ENCODE peak calls at places on chromosomes 16 and 17, in five cellular contexts. C is NCI-H1092 treated with DMSO at 0.1 percent for 48 hours; W is cardiac fibroblast; U is activated CD4-positive, CD25-positive, alpha-beta regulatory T cell treated with anti-CD3 and anti-CD28 coated beads, Interleukin-2, amount 50 U/mL, for 16 hours; S is NCI-H2171. T is an unnamed sample.
A peak's percentile ranks its signal among the peaks of the same experiment; 100 is the strongest.

GRCh38 chr17:1802429-1802828 is 27.3 kb downstream of the SMYD4 start:
- DNase-seq in S (no peak), C (no peak), U (no peak), W (no peak), T (no peak)

GRCh38 chr17:78748730-78749317 is 33.2 kb downstream of the CYTH1 start:
- DNase-seq in U (peak; percentile 57), S (no peak), W (peak; percentile 70), C (no peak), T (no peak)

GRCh38 chr16:55035037-55035436 is 104.4 kb downstream of the IRX5 start:
- DNase-seq in C (no peak), U (no peak), S (no peak), W (peak; percentile 12), T (no peak)

GRCh38 chr17:79936661-79937434 is 97.6 kb upstream of the CBX4 start:
- DNase-seq in C (no peak), W (peak; percentile 40), U (no peak), S (peak; percentile 70), T (no peak)

GRCh38 chr17:16879686-16880085 is 92.2 kb downstream of the TNFRSF13B start:
- DNase-seq in S (no peak), W (no peak), U (no peak), C (no peak), T (no peak)

GRCh38 chr16:54054237-54054780 is 232.3 kb downstream of the IRX3 start:
- DNase-seq in C (peak; percentile 68), W (no peak), S (no peak), U (no peak), T (no peak)

GRCh38 chr16:58506241-58507194 is 6.6 kb downstream of the NDRG4 start:
- DNase-seq in W (no peak), S (peak; percentile 49), U (no peak), C (no peak), T (no peak)

GRCh38 chr16:1708768-1709180 is 2.8 kb downstream of the MAPK8IP3 start:
- DNase-seq in U (no peak), W (peak; percentile 62), S (peak; percentile 58), C (no peak), T (peak; percentile 24)

GRCh38 chr17:81867123-81867951 is 3.8 kb downstream of the ARHGDIA start:
- DNase-seq in W (peak; percentile 62), S (no peak), U (no peak), C (no peak), T (no peak)

GRCh38 chr17:77375917-77376651 is 235.3 kb downstream of the SEC14L1 start:
- DNase-seq in S (no peak), U (peak; percentile 42), C (no peak), W (peak; percentile 61), T (no peak)

GRCh38 chr17:50426814-50427787 is 1.1 kb downstream of the ACSF2 start:
- DNase-seq in S (no peak), C (no peak), U (no peak), W (peak; percentile 31), T (no peak)

GRCh38 chr16:47037396-47037745 is 63.9 kb upstream of the DNAJA2 start:
- DNase-seq in U (no peak), S (no peak), C (no peak), W (no peak), T (no peak)

GRCh38 chr16:12323007-12323699 is 346.6 kb downstream of the SNX29 start:
- DNase-seq in U (no peak), W (no peak), C (no peak), S (no peak), T (no peak)

GRCh38 chr17:1227917-1228751 is 42.1 kb upstream of the BHLHA9 start:
- DNase-seq in S (no peak), U (no peak), W (no peak), C (no peak), T (no peak)

GRCh38 chr16:87284183-87284582 is 33.0 kb downstream of the C16orf95 start:
- DNase-seq in C (no peak), S (peak; percentile 62), W (no peak), U (no peak), T (no peak)

GRCh38 chr17:59074494-59074893 is 32.2 kb downstream of the TRIM37 start:
- DNase-seq in C (no peak), S (no peak), W (peak; percentile 91), U (no peak), T (no peak)

GRCh38 chr17:31394544-31394943 is 3.1 kb downstream of the RAB11FIP4 start:
- DNase-seq in W (peak; percentile 70), S (no peak), U (no peak), C (no peak), T (no peak)

GRCh38 chr16:260326-260725 is 15.4 kb downstream of the RGS11 start:
- DNase-seq in W (no peak), U (no peak), S (no peak), C (no peak), T (no peak)

GRCh38 chr16:49469930-49470451 is 96.4 kb downstream of the C16orf78 start:
- DNase-seq in C (no peak), U (no peak), S (peak; percentile 39), W (no peak), T (no peak)

GRCh38 chr16:89686520-89687091 is at the start of gene CDK10:
- DNase-seq in U (peak; percentile 84), W (peak; percentile 90), C (peak; percentile 94), S (peak; percentile 84), T (peak; percentile 89)

GRCh38 chr16:56425439-56425832 is at the start of gene AMFR:
- DNase-seq in S (peak; percentile 60), W (peak; percentile 75), C (peak; percentile 51), U (peak; percentile 30), T (no peak)

GRCh38 chr16:28609631-28610594 is at the start of gene SULT1A1:
- DNase-seq in C (no peak), S (no peak), W (peak; percentile 6), U (no peak), T (no peak)

GRCh38 chr17:66885417-66885816 is 50.5 kb downstream of the CACNG5 start:
- DNase-seq in C (peak; percentile 58), S (peak; percentile 10), U (no peak), W (no peak), T (no peak)

GRCh38 chr17:507441-507840 is 154.8 kb upstream of the RPH3AL start:
- DNase-seq in S (no peak), W (no peak), C (no peak), U (no peak), T (no peak)

GRCh38 chr17:82875418-82875856 is 35.6 kb upstream of the ZNF750 start:
- DNase-seq in W (no peak), C (no peak), U (no peak), S (no peak), T (no peak)

GRCh38 chr16:23523321-23523720 is 13.0 kb upstream of the GGA2 start:
- DNase-seq in S (no peak), W (no peak), C (no peak), U (no peak), T (no peak)

GRCh38 chr17:19332371-19333131 is 30.0 kb downstream of the B9D1 start:
- DNase-seq in W (no peak), U (no peak), S (no peak), C (no peak), T (no peak)

GRCh38 chr17:48542956-48543853 is 1.7 kb downstream of the HOXB2 start:
- DNase-seq in C (no peak), W (peak; percentile 77), U (peak; percentile 9), S (no peak), T (no peak)

GRCh38 chr17:80785477-80786178 is 206.0 kb upstream of the CHMP6 start:
- DNase-seq in C (peak; percentile 96), W (no peak), U (no peak), S (no peak), T (no peak)

GRCh38 chr16:46731691-46732555 is 16.2 kb downstream of the MYLK3 start:
- DNase-seq in C (no peak), W (peak; percentile 15), U (no peak), S (no peak), T (no peak)

GRCh38 chr17:45639297-45639849 is 144.7 kb upstream of the CRHR1 start:
- DNase-seq in S (no peak), W (no peak), C (no peak), U (no peak), T (no peak)

GRCh38 chr17:28973414-28973813 is 22.1 kb upstream of the PHF12 start:
- DNase-seq in W (peak; percentile 14), U (no peak), S (no peak), C (peak; percentile 82), T (no peak)

GRCh38 chr17:52105601-52106000 is 52.9 kb downstream of the CA10 start:
- DNase-seq in W (no peak), C (no peak), S (no peak), U (no peak), T (no peak)

GRCh38 chr17:51097708-51098446 is 22.8 kb downstream of the SPAG9 start:
- DNase-seq in W (no peak), U (no peak), C (no peak), S (no peak), T (no peak)

GRCh38 chr16:17776888-17777287 is 306.1 kb upstream of the XYLT1 start:
- DNase-seq in W (no peak), U (no peak), C (no peak), S (no peak), T (no peak)

GRCh38 chr16:86863609-86864008 is 285.3 kb downstream of the FOXL1 start:
- DNase-seq in C (no peak), S (no peak), U (no peak), W (no peak), T (no peak)

GRCh38 chr17:31390748-31391495 is 553 bp upstream of the RAB11FIP4 start:
- DNase-seq in S (no peak), C (no peak), W (no peak), U (no peak), T (no peak)

GRCh38 chr17:17171991-17172939 is 33.9 kb downstream of the PLD6 start:
- DNase-seq in U (no peak), S (no peak), W (no peak), C (no peak), T (no peak)

GRCh38 chr16:9797306-9797705 is 384.9 kb downstream of the GRIN2A start:
- DNase-seq in W (peak; percentile 70), C (no peak), U (no peak), S (no peak), T (no peak)